ENCODE peak calls at places on chromosome 3, in four cellular contexts. P, C, G and L are unnamed samples.

GRCh38 chr3:130915567-130916292 is 21.8 kb downstream of the ATP2C1 start:
- DNase-seq in P (no peak), C (no peak), G (no peak), L (no peak)

GRCh38 chr3:159798951-159799350 is 189.7 kb upstream of the IL12A start:
- DNase-seq in P (peak; percentile 84), C (no peak), G (no peak), L (no peak)

GRCh38 chr3:183473969-183474368 is 45.5 kb upstream of the MCF2L2 start:
- DNase-seq in P (no peak), C (no peak), G (no peak), L (no peak)

GRCh38 chr3:48502121-48502520 is 1.9 kb downstream of the SHISA5 start:
- DNase-seq in P (no peak), C (no peak), G (no peak), L (no peak)

GRCh38 chr3:48199117-48199516 is 10.9 kb upstream of the CDC25A start:
- DNase-seq in P (no peak), C (no peak), G (no peak), L (no peak)

GRCh38 chr3:101676765-101677435 is at the start of gene ZBTB11:
- DNase-seq in P (peak; percentile 97), C (peak; percentile 98), G (peak; percentile 99), L (peak; percentile 99)

GRCh38 chr3:45017826-45018225 is 8.3 kb upstream of the CLEC3B start:
- DNase-seq in P (no peak), C (no peak), G (no peak), L (no peak)

GRCh38 chr3:134640378-134640777 is 10.4 kb downstream of the KY start:
- DNase-seq in P (no peak), C (no peak), G (no peak), L (no peak)

GRCh38 chr3:140529096-140529495 is 148.8 kb upstream of the TRIM42 start:
- DNase-seq in P (peak; percentile 76), C (no peak), G (no peak), L (no peak)

GRCh38 chr3:141663993-141664392 is 74.1 kb upstream of the RNF7 start:
- DNase-seq in P (no peak), C (no peak), G (no peak), L (no peak)

GRCh38 chr3:138195491-138195890 is 8.4 kb downstream of the ARMC8 start:
- DNase-seq in P (no peak), C (no peak), G (no peak), L (no peak)

GRCh38 chr3:122077293-122078234 is 22.4 kb downstream of the CD86 start:
- DNase-seq in P (no peak), C (no peak), G (peak; percentile 71), L (no peak)

GRCh38 chr3:129664040-129664646 is 57.7 kb upstream of the PLXND1 start:
- DNase-seq in P (no peak), C (no peak), G (no peak), L (no peak)

GRCh38 chr3:21310891-21311290 is 440.1 kb downstream of the ZNF385D start:
- DNase-seq in P (no peak), C (no peak), G (no peak), L (no peak)

GRCh38 chr3:38018296-38019266 is 10.9 kb downstream of the PLCD1 start:
- DNase-seq in P (no peak), C (no peak), G (no peak), L (no peak)

GRCh38 chr3:49720383-49721164 is 1.1 kb upstream of the AMIGO3 start:
- DNase-seq in P (no peak), C (no peak), G (no peak), L (no peak)

GRCh38 chr3:194657439-194657838 is 14.6 kb downstream of the LSG1 start:
- DNase-seq in P (no peak), C (no peak), G (no peak), L (no peak)

GRCh38 chr3:13253208-13253937 is 166.7 kb downstream of the NUP210 start:
- DNase-seq in P (no peak), C (no peak), G (no peak), L (no peak)

GRCh38 chr3:170128259-170128976 is 53.1 kb downstream of the PHC3 start:
- DNase-seq in P (no peak), C (no peak), G (peak; percentile 98), L (no peak)

GRCh38 chr3:28521663-28522062 is 173.0 kb upstream of the AZI2 start:
- DNase-seq in P (no peak), C (no peak), G (no peak), L (no peak)

GRCh38 chr3:195188530-195188917 is 82.4 kb downstream of the XXYLT1 start:
- DNase-seq in P (no peak), C (no peak), G (no peak), L (no peak)

GRCh38 chr3:196400331-196400730 is 31.9 kb downstream of the UBXN7 start:
- DNase-seq in P (no peak), C (no peak), G (no peak), L (no peak)

GRCh38 chr3:127848131-127849129 is 26.1 kb upstream of the MGLL start:
- DNase-seq in P (no peak), C (no peak), G (no peak), L (no peak)